ENCODE peak calls at places on chromosomes 4 and X, in four cellular contexts. A, M, Q and U are unnamed samples. For H3K4me1, the result is how much of the 10 kb centered on the place peaks cover.

GRCh38 chr4:143402776-143403550 is 66.3 kb downstream of the GAB1 start:
- DNase-seq in A (no peak), M (no peak), Q (no peak), U (no peak)

GRCh38 chr4:8039290-8039689 is 99.6 kb upstream of the AFAP1 start:
- DNase-seq in A (no peak), M (no peak), Q (no peak), U (no peak)

GRCh38 chr4:149065753-149066152 is 623.5 kb upstream of the NR3C2 start:
- DNase-seq in A (no peak), M (no peak), Q (no peak), U (no peak)

GRCh38 chr4:150402968-150403367 is 179.0 kb upstream of the MAB21L2 start:
- DNase-seq in A (peak), M (peak), Q (peak), U (no peak)

GRCh38 chrX:41718481-41719245 is 5.3 kb upstream of the GPR82 start:
- DNase-seq in A (no peak), M (no peak), Q (no peak), U (peak)

GRCh38 chrX:40108959-40109287 is 11.2 kb upstream of the BCOR start:
- DNase-seq in A (peak), M (peak), Q (peak), U (no peak)

GRCh38 chr4:5045099-5045498 is 6.2 kb upstream of the STK32B start:
- DNase-seq in A (no peak), M (no peak), Q (peak), U (no peak)

GRCh38 chr4:28287837-28288236 is 1427.2 kb downstream of the STIM2 start:
- DNase-seq in A (no peak), M (no peak), Q (no peak), U (peak)

GRCh38 chr4:7828011-7828720 is 111.5 kb downstream of the AFAP1 start:
- DNase-seq in A (peak), M (peak), Q (peak), U (no peak)

GRCh38 chrX:91434351-91435168 is at the start of gene PABPC5:
- DNase-seq in A (no peak), M (peak), Q (peak), U (no peak)

GRCh38 chr4:161329852-161330251 is 833.9 kb downstream of the FSTL5 start:
- DNase-seq in A (no peak), M (no peak), Q (no peak), U (no peak)

GRCh38 chrX:153408871-153409351 is 2.4 kb upstream of the ZFP92 start:
- DNase-seq in A (no peak), M (no peak), Q (no peak), U (no peak)

GRCh38 chr4:2893772-2894171 is 50.1 kb downstream of the ADD1 start:
- DNase-seq in A (no peak), M (no peak), Q (peak), U (no peak)

GRCh38 chrX:140514554-140514953 is 9.7 kb upstream of the SOX3 start:
- DNase-seq in A (no peak), M (no peak), Q (no peak), U (no peak)

GRCh38 chr4:159201168-159201567 is 98.3 kb downstream of the RAPGEF2 start:
- DNase-seq in A (no peak), M (no peak), Q (no peak), U (no peak)

GRCh38 chr4:154618708-154619315 is 6.4 kb upstream of the FGG start:
- DNase-seq in A (peak), M (no peak), Q (no peak), U (peak)

GRCh38 chr4:931194-931959 is 739 bp downstream of the GAK start:
- DNase-seq in A (no peak), M (no peak), Q (no peak), U (peak)

GRCh38 chrX:118348186-118348810 is 2.4 kb downstream of the WDR44 start:
- DNase-seq in A (no peak), M (no peak), Q (no peak), U (no peak)

GRCh38 chr4:83906561-83906960 is 370.7 kb downstream of the GPAT3 start:
- DNase-seq in A (no peak), M (no peak), Q (no peak), U (no peak)

GRCh38 chr4:147933779-147934178 is 201.9 kb downstream of the ARHGAP10 start:
- DNase-seq in A (no peak), M (no peak), Q (no peak), U (no peak)

GRCh38 chr4:113052379-113052951 is 3.0 kb downstream of the ANK2 start:
- DNase-seq in A (no peak), M (no peak), Q (no peak), U (no peak)

GRCh38 chr4:109562457-109563237 is 2.6 kb downstream of the MCUB start:
- DNase-seq in A (no peak), M (no peak), Q (no peak), U (no peak)

GRCh38 chrX:13685126-13685763 is 3.7 kb upstream of the RAB9A start:
- DNase-seq in A (no peak), M (no peak), Q (no peak), U (no peak)

GRCh38 chrX:96563663-96564062 is 121.0 kb upstream of the DIAPH2 start:
- DNase-seq in A (no peak), M (no peak), Q (no peak), U (no peak)
- H3K4me1 ChIP-seq in A (under half), M (under half), Q (under half), U (under half)

DNA sequence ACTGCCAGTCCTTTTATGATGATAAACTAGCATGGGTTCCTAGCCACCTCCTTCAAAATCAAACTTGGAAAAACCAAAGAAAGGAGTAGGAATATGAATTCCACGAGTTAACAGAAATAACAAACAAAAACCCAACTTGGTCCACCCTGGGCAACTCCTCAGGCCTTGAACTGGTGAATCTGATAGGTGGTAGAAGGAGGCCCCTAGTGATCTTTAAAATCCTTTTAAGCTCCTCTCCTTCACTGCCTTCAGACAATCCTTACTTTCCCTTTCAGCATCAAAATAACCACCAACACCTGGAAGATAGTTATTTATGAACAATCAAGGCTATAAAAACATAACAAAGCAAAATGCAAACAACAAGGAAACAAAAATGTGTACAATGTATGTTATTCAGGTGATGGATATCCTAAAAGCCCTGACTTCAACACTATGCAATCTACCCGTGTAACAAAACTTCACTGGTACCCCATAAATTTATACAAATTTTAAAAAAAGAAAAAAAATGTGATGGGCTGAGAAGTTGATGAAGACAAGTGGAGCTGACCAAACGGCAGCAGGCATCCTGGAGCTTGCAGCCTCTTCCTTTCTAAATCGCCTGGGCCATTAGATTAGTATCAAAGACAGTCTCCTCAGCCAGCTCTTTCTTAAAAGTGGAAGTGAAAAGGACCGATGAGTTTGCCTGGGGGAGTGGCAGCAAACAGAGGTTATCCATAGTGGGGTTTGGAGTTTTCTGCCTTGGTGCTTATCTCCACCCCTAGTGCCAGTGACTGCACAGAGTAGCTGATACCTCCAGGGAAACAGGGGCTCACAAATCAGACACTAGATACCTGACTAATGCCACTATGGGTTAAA is 179.6 kb downstream of the TMA16 start:
- DNase-seq in A (no peak), M (no peak), Q (no peak), U (no peak)
- H3K4me1 ChIP-seq in A (under half), M (under half), Q (under half), U (under half)

DNA sequence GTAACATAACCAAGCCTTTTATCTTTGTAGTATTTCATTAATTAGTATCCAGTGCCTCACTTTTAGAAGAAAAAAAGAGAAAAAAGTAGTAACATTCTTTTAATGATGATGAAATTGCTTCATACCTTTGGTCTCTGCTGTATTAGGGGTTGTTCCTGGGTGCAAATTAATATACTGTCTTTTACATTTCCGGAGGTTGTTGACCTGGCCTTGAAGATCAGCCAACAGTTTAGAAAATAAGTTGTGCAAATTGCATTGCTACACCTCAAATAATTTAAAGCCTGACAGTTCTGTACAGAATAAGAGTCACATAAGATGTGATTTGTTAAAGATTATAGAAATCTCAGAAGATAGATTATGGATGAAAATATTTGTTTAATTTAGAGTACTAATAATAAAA is 3.8 kb downstream of the NFKB1 start:
- DNase-seq in A (no peak), M (no peak), Q (no peak), U (no peak)
- H3K4me1 ChIP-seq in A (under half), M (half or more), Q (under half), U (under half)

GRCh38 chr4:36255575-36255974 is 11.3 kb upstream of the ARAP2 start:
- DNase-seq in A (peak), M (no peak), Q (no peak), U (no peak)

GRCh38 chr4:36256398-36256828 is 12.1 kb upstream of the ARAP2 start:
- DNase-seq in A (no peak), M (no peak), Q (no peak), U (no peak)

GRCh38 chr4:36251983-36252382 is 7.7 kb upstream of the ARAP2 start:
- DNase-seq in A (no peak), M (no peak), Q (no peak), U (no peak)

GRCh38 chr4:36249605-36250004 is 5.3 kb upstream of the ARAP2 start:
- DNase-seq in A (no peak), M (no peak), Q (no peak), U (no peak)

DNA sequence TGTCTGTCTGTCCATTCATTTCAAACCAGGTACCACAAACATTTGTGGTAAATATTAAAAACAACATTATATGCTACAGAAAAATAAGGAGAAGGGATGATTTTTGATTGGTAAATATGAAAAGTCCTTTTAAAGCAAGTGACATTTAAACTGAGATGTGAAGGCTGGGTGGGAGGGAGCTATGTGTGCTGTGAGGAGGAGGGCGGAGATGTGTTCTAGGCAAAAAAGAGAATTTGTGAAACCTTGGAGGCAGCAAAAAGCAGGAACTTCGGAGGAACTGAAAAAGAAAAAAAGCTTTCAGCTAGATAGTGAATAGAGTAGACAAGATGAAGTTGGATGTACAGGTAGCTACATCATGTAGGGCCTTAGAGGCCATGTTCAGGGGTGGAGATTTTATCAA is 10.0 kb upstream of the ARAP2 start:
- DNase-seq in A (no peak), M (no peak), Q (no peak), U (no peak)
- H3K4me1 ChIP-seq in A (under half), M (under half), Q (under half), U (under half)

DNA sequence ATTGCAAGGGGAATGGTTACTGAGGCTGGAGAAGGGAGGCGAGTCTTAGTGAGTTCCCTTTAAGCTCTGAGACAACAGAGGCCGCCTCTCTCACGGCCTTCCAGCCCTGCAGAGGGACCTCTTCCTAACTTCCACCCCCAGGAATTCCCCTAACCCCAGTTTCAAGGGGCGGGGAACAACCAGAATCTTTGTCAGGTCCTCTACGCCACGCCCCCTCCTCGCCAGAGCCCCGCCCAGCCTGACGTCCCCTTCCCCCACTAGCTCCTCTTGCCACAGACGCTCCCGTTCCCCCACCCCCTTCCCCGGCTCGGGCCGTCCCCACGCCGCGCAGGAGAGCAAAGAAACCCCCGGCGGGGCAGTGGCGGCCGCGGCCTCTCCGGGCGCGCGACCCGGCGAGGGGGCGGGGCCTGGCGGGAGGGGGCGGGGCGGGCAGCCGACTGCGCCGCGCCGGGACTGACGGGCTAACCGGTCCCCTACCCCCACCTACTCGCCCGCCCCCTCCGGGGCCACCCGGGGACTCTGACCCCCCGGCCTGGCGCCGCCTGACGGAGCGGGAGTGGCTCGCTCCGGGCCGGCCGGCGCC is 12.2 kb upstream of the TMEM156 start:
- DNase-seq in A (peak), M (peak), Q (peak), U (peak)
- H3K4me1 ChIP-seq in A (under half), M (half or more), Q (under half), U (under half)

GRCh38 chr4:57048590-57049304 is 61.4 kb downstream of the IGFBP7 start:
- DNase-seq in A (no peak), M (no peak), Q (no peak), U (no peak)

GRCh38 chr4:57053508-57053907 is 56.7 kb downstream of the IGFBP7 start:
- DNase-seq in A (no peak), M (no peak), Q (no peak), U (no peak)

GRCh38 chr4:57055873-57056272 is 54.3 kb downstream of the IGFBP7 start:
- DNase-seq in A (no peak), M (peak), Q (peak), U (no peak)

GRCh38 chr4:57051524-57051923 is 58.7 kb downstream of the IGFBP7 start:
- DNase-seq in A (no peak), M (no peak), Q (no peak), U (no peak)

DNA sequence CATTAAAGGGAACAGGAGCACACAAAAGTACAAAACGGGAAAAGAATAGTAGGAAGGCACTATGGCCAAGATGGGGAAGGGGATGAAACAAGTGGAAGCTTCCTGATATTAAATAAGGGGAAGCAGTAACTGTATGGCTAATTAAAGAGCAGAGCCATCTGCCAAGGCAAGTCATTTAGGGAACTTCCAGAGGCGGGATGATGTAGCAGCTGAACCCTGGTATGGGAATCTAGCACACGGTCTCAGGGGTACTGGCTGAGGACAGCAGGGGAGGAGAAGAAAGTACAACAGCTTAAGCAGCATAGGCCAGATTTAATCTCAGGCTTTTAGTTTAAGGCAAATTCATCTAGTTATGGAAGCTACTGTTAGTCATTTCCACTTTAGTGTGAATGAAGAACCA is 59.1 kb downstream of the IGFBP7 start:
- DNase-seq in A (no peak), M (no peak), Q (peak), U (no peak)
- H3K4me1 ChIP-seq in A (under half), M (half or more), Q (half or more), U (under half)